ENCODE peak calls at places on chromosomes 2 and 18, in six cellular contexts. One of them, this sample, is unnamed.
A peak's percentile ranks its signal among the peaks of the same experiment; 100 is the strongest.

GRCh38 chr2:115739574-115739973 is 1297.1 kb downstream of the DPP10 start:
- DNase-seq in iris pigment epithelial cell: no peak
- DNase-seq in activated effector memory CD4-positive, alpha-beta T cell treated with Interleukin-2 at 50 U/mL for 16 hours: no peak
- DNase-seq in AG08396: no peak
- DNase-seq in activated CD4-positive, alpha-beta T cell treated with anti-CD3 and anti-CD28 coated beads, Interleukin-2, amount 50 U/mL, for 1 hour: no peak
- DNase-seq in mammary epithelial cell: no peak
- DNase-seq in this sample: no peak

GRCh38 chr18:48913201-48913600 is 37.6 kb downstream of the SMAD7 start:
- DNase-seq in AG08396: no peak
- DNase-seq in activated effector memory CD4-positive, alpha-beta T cell treated with Interleukin-2 at 50 U/mL for 16 hours: peak; percentile 54
- DNase-seq in iris pigment epithelial cell: no peak
- DNase-seq in mammary epithelial cell: no peak
- DNase-seq in activated CD4-positive, alpha-beta T cell treated with anti-CD3 and anti-CD28 coated beads, Interleukin-2, amount 50 U/mL, for 1 hour: peak; percentile 62
- DNase-seq in this sample: no peak

GRCh38 chr2:98647636-98648035 is 39.2 kb downstream of the UNC50 start:
- DNase-seq in activated CD4-positive, alpha-beta T cell treated with anti-CD3 and anti-CD28 coated beads, Interleukin-2, amount 50 U/mL, for 1 hour: no peak
- DNase-seq in AG08396: no peak
- DNase-seq in iris pigment epithelial cell: no peak
- DNase-seq in activated effector memory CD4-positive, alpha-beta T cell treated with Interleukin-2 at 50 U/mL for 16 hours: no peak
- DNase-seq in mammary epithelial cell: peak; percentile 71
- DNase-seq in this sample: no peak

GRCh38 chr2:72979896-72980295 is 62.6 kb downstream of the EMX1 start:
- DNase-seq in AG08396: no peak
- DNase-seq in mammary epithelial cell: no peak
- DNase-seq in iris pigment epithelial cell: no peak
- DNase-seq in activated effector memory CD4-positive, alpha-beta T cell treated with Interleukin-2 at 50 U/mL for 16 hours: no peak
- DNase-seq in activated CD4-positive, alpha-beta T cell treated with anti-CD3 and anti-CD28 coated beads, Interleukin-2, amount 50 U/mL, for 1 hour: no peak
- DNase-seq in this sample: no peak

GRCh38 chr18:58712930-58713329 is 41.7 kb downstream of the MALT1 start:
- DNase-seq in activated effector memory CD4-positive, alpha-beta T cell treated with Interleukin-2 at 50 U/mL for 16 hours: no peak
- DNase-seq in activated CD4-positive, alpha-beta T cell treated with anti-CD3 and anti-CD28 coated beads, Interleukin-2, amount 50 U/mL, for 1 hour: no peak
- DNase-seq in AG08396: no peak
- DNase-seq in iris pigment epithelial cell: no peak
- DNase-seq in mammary epithelial cell: no peak
- DNase-seq in this sample: no peak

GRCh38 chr2:38866773-38867443 is 8.8 kb downstream of the DHX57 start:
- DNase-seq in iris pigment epithelial cell: peak; percentile 37
- DNase-seq in activated CD4-positive, alpha-beta T cell treated with anti-CD3 and anti-CD28 coated beads, Interleukin-2, amount 50 U/mL, for 1 hour: no peak
- DNase-seq in AG08396: no peak
- DNase-seq in mammary epithelial cell: peak; percentile 88
- DNase-seq in activated effector memory CD4-positive, alpha-beta T cell treated with Interleukin-2 at 50 U/mL for 16 hours: no peak
- DNase-seq in this sample: no peak

GRCh38 chr2:85756195-85756594 is 2.4 kb downstream of the ATOH8 start:
- DNase-seq in AG08396: no peak
- DNase-seq in activated CD4-positive, alpha-beta T cell treated with anti-CD3 and anti-CD28 coated beads, Interleukin-2, amount 50 U/mL, for 1 hour: no peak
- DNase-seq in activated effector memory CD4-positive, alpha-beta T cell treated with Interleukin-2 at 50 U/mL for 16 hours: no peak
- DNase-seq in mammary epithelial cell: no peak
- DNase-seq in iris pigment epithelial cell: no peak
- DNase-seq in this sample: no peak

GRCh38 chr2:212021947-212022346 is 516.7 kb downstream of the ERBB4 start:
- DNase-seq in mammary epithelial cell: peak; percentile 74
- DNase-seq in AG08396: no peak
- DNase-seq in iris pigment epithelial cell: peak; percentile 83
- DNase-seq in activated effector memory CD4-positive, alpha-beta T cell treated with Interleukin-2 at 50 U/mL for 16 hours: no peak
- DNase-seq in activated CD4-positive, alpha-beta T cell treated with anti-CD3 and anti-CD28 coated beads, Interleukin-2, amount 50 U/mL, for 1 hour: no peak
- DNase-seq in this sample: peak; percentile 82

GRCh38 chr2:40130251-40130994 is 321.5 kb downstream of the SLC8A1 start:
- DNase-seq in mammary epithelial cell: no peak
- DNase-seq in activated effector memory CD4-positive, alpha-beta T cell treated with Interleukin-2 at 50 U/mL for 16 hours: no peak
- DNase-seq in iris pigment epithelial cell: peak; percentile 25
- DNase-seq in AG08396: peak; percentile 13
- DNase-seq in activated CD4-positive, alpha-beta T cell treated with anti-CD3 and anti-CD28 coated beads, Interleukin-2, amount 50 U/mL, for 1 hour: no peak
- DNase-seq in this sample: peak; percentile 61

GRCh38 chr2:46683541-46683940 is 204.2 kb downstream of the TMEM247 start:
- DNase-seq in iris pigment epithelial cell: no peak
- DNase-seq in activated CD4-positive, alpha-beta T cell treated with anti-CD3 and anti-CD28 coated beads, Interleukin-2, amount 50 U/mL, for 1 hour: no peak
- DNase-seq in activated effector memory CD4-positive, alpha-beta T cell treated with Interleukin-2 at 50 U/mL for 16 hours: no peak
- DNase-seq in AG08396: no peak
- DNase-seq in mammary epithelial cell: no peak
- DNase-seq in this sample: no peak

GRCh38 chr2:150977296-150977695 is 284.4 kb downstream of the RBM43 start:
- DNase-seq in activated CD4-positive, alpha-beta T cell treated with anti-CD3 and anti-CD28 coated beads, Interleukin-2, amount 50 U/mL, for 1 hour: no peak
- DNase-seq in AG08396: no peak
- DNase-seq in activated effector memory CD4-positive, alpha-beta T cell treated with Interleukin-2 at 50 U/mL for 16 hours: no peak
- DNase-seq in iris pigment epithelial cell: no peak
- DNase-seq in mammary epithelial cell: no peak
- DNase-seq in this sample: no peak

GRCh38 chr2:60439219-60439974 is 114.1 kb downstream of the BCL11A start:
- DNase-seq in iris pigment epithelial cell: no peak
- DNase-seq in activated effector memory CD4-positive, alpha-beta T cell treated with Interleukin-2 at 50 U/mL for 16 hours: no peak
- DNase-seq in AG08396: no peak
- DNase-seq in mammary epithelial cell: no peak
- DNase-seq in activated CD4-positive, alpha-beta T cell treated with anti-CD3 and anti-CD28 coated beads, Interleukin-2, amount 50 U/mL, for 1 hour: no peak
- DNase-seq in this sample: no peak

GRCh38 chr2:46520108-46520507 is 40.7 kb downstream of the TMEM247 start:
- DNase-seq in mammary epithelial cell: no peak
- DNase-seq in AG08396: no peak
- DNase-seq in activated CD4-positive, alpha-beta T cell treated with anti-CD3 and anti-CD28 coated beads, Interleukin-2, amount 50 U/mL, for 1 hour: no peak
- DNase-seq in iris pigment epithelial cell: no peak
- DNase-seq in activated effector memory CD4-positive, alpha-beta T cell treated with Interleukin-2 at 50 U/mL for 16 hours: no peak
- DNase-seq in this sample: no peak